ENCODE peak calls at places on chromosomes 7 and 10, in four cellular contexts. F is GM12878, U is A549, X is endothelial cell of umbilical vein. N is an unnamed sample.

GRCh38 chr10:97109562-97109961 is 76.2 kb downstream of the SLIT1 start:
- DNase-seq in X (no peak), U (no peak), F (no peak), N (no peak)

GRCh38 chr10:93150990-93151547 is 77.4 kb downstream of the CYP26A1 start:
- DNase-seq in F (no peak), U (no peak), X (no peak), N (no peak)

GRCh38 chr7:98387136-98387535 is 13.8 kb downstream of the BAIAP2L1 start:
- DNase-seq in X (no peak), U (no peak), F (no peak), N (no peak)

GRCh38 chr7:45048748-45049147 is 40.0 kb downstream of the NACAD start:
- DNase-seq in U (no peak), F (no peak), X (no peak), N (no peak)

GRCh38 chr10:69428138-69428537 is 11.4 kb upstream of the TACR2 start:
- DNase-seq in X (no peak), F (no peak), U (no peak), N (no peak)

GRCh38 chr7:515628-516027 is 4.0 kb downstream of the PDGFA start:
- DNase-seq in F (no peak), U (no peak), X (no peak), N (no peak)

GRCh38 chr7:997404-998395 is 14.7 kb downstream of the CYP2W1 start:
- DNase-seq in X (no peak), F (no peak), U (no peak), N (no peak)

GRCh38 chr10:64586930-64587503 is 1065.8 kb downstream of the REEP3 start:
- DNase-seq in F (no peak), X (no peak), U (no peak), N (no peak)

DNA sequence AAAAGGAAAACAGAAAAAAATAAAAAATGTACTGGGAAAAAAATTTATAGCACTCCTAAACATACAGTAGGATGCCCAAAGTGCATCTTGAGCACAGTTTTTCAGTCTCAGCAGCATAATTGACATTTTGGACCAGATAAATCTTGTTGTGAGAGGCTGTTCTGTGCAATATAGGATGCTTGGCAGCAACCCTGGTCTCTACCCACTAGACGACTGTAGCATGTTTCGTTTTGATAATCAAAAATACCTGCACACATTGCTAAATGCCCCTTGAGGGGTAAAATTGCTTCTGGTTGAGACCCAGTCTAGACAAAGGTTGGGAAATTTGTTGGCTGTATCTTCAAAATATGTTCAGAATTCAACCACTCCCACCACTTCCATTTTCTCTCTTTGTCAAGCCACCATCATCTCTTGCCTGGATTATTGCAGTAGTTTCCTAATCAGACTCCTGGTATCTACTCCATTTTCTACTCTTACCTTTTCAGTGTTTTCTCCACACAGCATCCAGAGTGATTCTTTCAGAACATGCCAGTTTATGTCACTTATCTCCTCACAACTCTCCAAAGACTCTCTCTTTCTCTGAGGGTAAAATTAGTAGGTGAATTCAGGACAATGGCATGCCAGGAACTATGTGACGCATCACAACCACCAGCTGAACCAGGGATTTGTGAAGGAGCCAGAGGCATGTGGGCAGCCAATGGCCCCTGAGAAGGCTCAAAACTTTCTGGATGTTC is 91.4 kb downstream of the GPR85 start:
- DNase-seq in U (no peak), X (no peak), F (no peak), N (no peak)
- TF ChIP-seq MAX in U (no peak), X (no peak), F (no peak), N (no peak)

GRCh38 chr10:100744980-100745881 is at the start of gene PAX2:
- DNase-seq in U (peak), F (no peak), X (no peak), N (peak)
- TF ChIP-seq CTCF in U (no peak), F (no peak), X (no peak), N (no peak)

GRCh38 chr10:7152982-7153381 is 257.9 kb downstream of the SFMBT2 start:
- DNase-seq in F (no peak), X (no peak), U (no peak), N (no peak)
- TF ChIP-seq MYC in F (no peak), X (no peak), U (no peak), N (no peak)

GRCh38 chr10:17431871-17432311 is 22.5 kb downstream of the ST8SIA6 start:
- DNase-seq in U (no peak), F (no peak), X (no peak), N (no peak)
- TF ChIP-seq MAX in U (no peak), F (no peak), X (no peak), N (no peak)

DNA sequence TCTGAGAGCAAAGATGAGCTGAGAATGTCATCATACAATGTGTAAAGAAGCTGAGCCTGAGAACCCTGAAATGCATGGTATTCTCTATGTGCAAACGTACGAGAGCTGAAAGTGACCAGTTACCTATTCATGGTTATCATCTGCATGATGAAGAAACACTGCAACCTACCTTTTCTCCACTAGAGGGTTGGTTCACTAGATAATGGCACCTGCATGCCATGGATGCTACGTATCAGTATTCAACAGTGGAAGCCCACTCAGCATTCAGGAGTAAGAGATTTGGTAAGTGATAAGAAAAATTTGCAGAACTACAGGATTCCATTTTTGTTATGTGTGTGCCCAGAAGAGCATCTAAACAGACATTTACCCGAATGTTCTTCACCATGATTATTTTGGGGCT is 145.4 kb downstream of the PTPRN2 start:
- DNase-seq in X (no peak), F (no peak), U (peak), N (peak)
- TF ChIP-seq CTCF in X (no peak), F (no peak), U (no peak), N (peak)

DNA sequence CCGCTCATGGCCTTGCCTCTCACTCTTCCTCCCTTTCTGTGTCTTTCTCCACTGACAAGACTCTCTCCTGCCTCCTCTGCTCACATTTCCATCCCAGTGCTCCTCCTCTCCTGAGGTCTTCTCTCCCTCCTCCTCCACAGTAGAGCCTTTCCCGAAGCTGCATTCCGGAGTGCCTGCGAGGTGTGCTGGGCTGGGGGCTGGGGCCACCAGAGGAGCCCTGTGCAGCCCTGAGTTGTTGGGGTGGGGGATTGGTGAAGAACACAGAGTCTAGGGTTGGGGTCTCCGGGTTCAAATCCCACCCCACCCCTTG is 76.4 kb downstream of the ZMIZ1 start:
- DNase-seq in X (no peak), U (no peak), F (no peak), N (no peak)
- TF ChIP-seq MYC in X (no peak), U (no peak), F (no peak), N (no peak)

GRCh38 chr10:21173433-21173963 is 276.4 kb upstream of the NEBL start:
- DNase-seq in F (no peak), U (no peak), X (no peak), N (no peak)
- TF ChIP-seq MAX in F (no peak), U (no peak), X (no peak), N (no peak)

DNA sequence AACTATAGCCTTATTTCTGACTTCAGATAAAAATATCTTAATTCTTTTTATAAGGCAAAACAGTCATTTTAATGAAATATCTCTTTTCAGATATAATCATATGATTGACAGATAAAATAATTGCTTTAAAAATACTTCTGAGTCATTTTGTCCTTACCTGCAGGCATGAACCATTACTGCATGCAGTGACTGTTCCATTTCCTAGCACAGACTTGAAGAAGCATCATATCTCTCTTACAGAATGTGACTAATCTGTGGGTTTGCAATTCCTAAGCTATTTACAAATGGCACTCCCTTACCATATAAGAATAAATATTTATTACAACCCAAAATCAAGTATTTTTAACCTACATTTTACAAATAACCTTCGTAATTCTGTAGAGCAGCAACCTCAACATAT is 120.7 kb downstream of the SRPK2 start:
- DNase-seq in F (no peak), U (peak), X (no peak), N (peak)
- TF ChIP-seq CTCF in F (no peak), U (no peak), X (no peak), N (no peak)

GRCh38 chr10:80714566-80714965 is 176.9 kb downstream of the SH2D4B start:
- DNase-seq in X (no peak), F (no peak), U (no peak), N (no peak)
- TF ChIP-seq MYC in X (no peak), F (no peak), U (no peak), N (no peak)

N was measured in NB4.